ENCODE peak calls at places on chromosomes 2 and 18, in eight cellular contexts. T is aorta, O is cardiac muscle cell, W is Peyer's patch, C is HepG2, N is stomach, J is lower lobe of right lung, Z is neural progenitor cell. B is an unnamed sample. For H3K4me1 and H3K9me3, the result is how much of the 10 kb centered on the place peaks cover.

GRCh38 chr2:45823723-45824206 is 172.3 kb downstream of the PRKCE start:
- DNase-seq in T (peak), O (no peak), W (no peak), C (no peak), N (peak), J (peak), Z (peak), B (peak)

GRCh38 chr2:60608679-60609078 is 55.2 kb upstream of the BCL11A start:
- DNase-seq in T (no peak), O (peak), W (no peak), C (no peak), N (no peak), J (no peak), Z (no peak), B (no peak)

GRCh38 chr2:111900859-111901258 is 2.5 kb downstream of the MERTK start:
- DNase-seq in T (no peak), O (peak), W (no peak), C (peak), N (peak), J (no peak), Z (peak), B (no peak)

GRCh38 chr2:169363570-169364150 is 1.3 kb upstream of the LRP2 start:
- DNase-seq in T (peak), O (peak), W (no peak), C (no peak), N (no peak), J (peak), Z (peak), B (no peak)

GRCh38 chr2:134819334-134819733 is 19.1 kb upstream of the ACMSD start:
- DNase-seq in T (no peak), O (no peak), W (no peak), C (no peak), N (no peak), J (no peak), Z (no peak), B (no peak)

GRCh38 chr2:85741811-85742507 is 11.8 kb upstream of the ATOH8 start:
- DNase-seq in T (peak), O (peak), W (no peak), C (peak), N (peak), J (peak), Z (peak), B (peak)

GRCh38 chr2:11962707-11963358 is 216.4 kb downstream of the LPIN1 start:
- DNase-seq in T (no peak), O (no peak), W (no peak), C (no peak), N (no peak), J (no peak), Z (no peak), B (no peak)

GRCh38 chr2:101921319-101921960 is 70.3 kb upstream of the IL1R2 start:
- DNase-seq in T (no peak), O (no peak), W (no peak), C (no peak), N (no peak), J (no peak), Z (no peak), B (no peak)

GRCh38 chr2:131145040-131145439 is 39.9 kb downstream of the PLEKHB2 start:
- DNase-seq in T (no peak), O (no peak), W (no peak), C (no peak), N (no peak), J (no peak), Z (no peak), B (no peak)

GRCh38 chr2:27191107-27191829 is 20.6 kb upstream of the ATRAID start:
- DNase-seq in T (no peak), O (peak), W (peak), C (peak), N (peak), J (no peak), Z (peak), B (no peak)

GRCh38 chr2:133130548-133131246 is 437.6 kb downstream of the NCKAP5 start:
- DNase-seq in T (no peak), O (no peak), W (no peak), C (no peak), N (no peak), J (no peak), Z (no peak), B (no peak)
- H3K4me1 ChIP-seq in T (under half), O (under half), W (under half), C (under half), N (under half), J (under half), Z (under half), B (under half)

GRCh38 chr2:119419803-119420508 is 11.7 kb upstream of the TMEM37 start:
- DNase-seq in T (no peak), O (no peak), W (no peak), C (no peak), N (no peak), J (no peak), Z (no peak), B (no peak)
- H3K9me3 ChIP-seq in T (under half), O (under half), W (under half), C (under half), N (under half), J (under half), Z (under half), B (under half)

DNA sequence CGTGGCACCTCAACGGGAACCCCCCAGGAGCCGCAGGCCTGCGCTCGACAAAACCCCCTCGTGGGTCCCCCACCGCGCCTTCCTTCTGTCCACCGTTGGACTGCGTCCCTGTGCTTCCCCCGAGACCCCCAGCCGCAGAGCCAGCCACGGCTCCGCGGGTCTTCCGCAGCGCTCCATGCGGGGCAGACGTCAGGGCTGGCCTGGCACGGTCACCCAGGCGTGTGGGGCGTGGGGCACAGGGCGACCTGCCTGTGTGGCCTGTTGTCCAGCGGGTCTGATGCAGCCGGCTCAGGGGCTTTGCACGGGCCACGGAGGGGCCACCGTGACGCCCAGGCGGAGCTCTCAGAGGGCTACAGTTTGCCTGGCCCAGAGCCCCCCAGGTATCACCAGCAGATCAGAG is 11.0 kb downstream of the NFATC1 start:
- DNase-seq in T (peak), O (no peak), W (no peak), C (no peak), N (no peak), J (peak), Z (no peak), B (no peak)
- H3K27ac ChIP-seq in T (no peak), O (no peak), W (peak), C (no peak), N (peak), J (peak), Z (no peak), B (peak)

DNA sequence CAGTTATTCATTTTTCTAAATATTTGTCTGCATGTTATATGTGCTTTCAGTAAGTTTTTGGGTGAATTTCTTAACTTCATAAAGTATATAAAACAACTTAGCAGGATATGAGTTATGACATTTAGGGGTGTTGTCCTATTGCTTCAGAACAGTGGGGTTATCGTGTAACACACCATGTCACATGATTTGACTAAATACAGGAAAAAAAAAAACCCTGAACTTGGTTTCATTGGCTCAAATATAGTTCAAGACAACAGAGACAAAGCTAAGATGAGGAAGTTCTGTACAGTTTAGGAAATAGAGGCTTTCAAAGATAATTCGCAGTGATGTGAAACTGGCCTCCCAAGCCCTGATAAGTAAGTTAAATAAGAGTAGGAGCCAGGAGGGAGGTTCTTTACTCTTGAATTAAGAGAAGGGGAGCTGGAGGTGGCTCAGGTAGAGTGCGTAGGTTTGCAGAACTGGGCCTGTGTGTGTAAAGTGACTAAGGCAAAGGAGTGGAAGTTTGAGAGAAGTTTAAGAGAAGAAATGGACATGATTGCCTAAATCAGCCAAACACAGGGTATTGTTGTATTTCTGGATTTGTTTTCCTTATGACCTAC is 53.9 kb downstream of the LIMS1 start:
- DNase-seq in T (no peak), O (peak), W (no peak), C (no peak), N (peak), J (no peak), Z (no peak), B (no peak)
- H3K4me1 ChIP-seq in T (under half), O (under half), W (under half), C (under half), N (under half), J (half or more), Z (under half), B (under half)

GRCh38 chr18:5806860-5807259 is 88.5 kb downstream of the TMEM200C start:
- DNase-seq in T (no peak), O (no peak), W (no peak), C (no peak), N (no peak), J (no peak), Z (no peak), B (no peak)
- H3K9me3 ChIP-seq in T (under half), O (under half), W (under half), C (under half), N (under half), J (under half), Z (under half), B (under half)

GRCh38 chr2:55334728-55335127 is 65.7 kb upstream of the MTIF2 start:
- DNase-seq in T (no peak), O (no peak), W (no peak), C (no peak), N (no peak), J (no peak), Z (no peak), B (no peak)

GRCh38 chr2:55338268-55338667 is 69.2 kb upstream of the MTIF2 start:
- DNase-seq in T (no peak), O (peak), W (no peak), C (no peak), N (no peak), J (no peak), Z (no peak), B (no peak)
- H3K27ac ChIP-seq in T (no peak), O (no peak), W (no peak), C (no peak), N (no peak), J (no peak), Z (no peak), B (no peak)

GRCh38 chr2:109217362-109218086 is 88.5 kb downstream of the SH3RF3 start:
- DNase-seq in T (no peak), O (peak), W (no peak), C (no peak), N (no peak), J (no peak), Z (no peak), B (no peak)

GRCh38 chr2:109218087-109218791 is 89.2 kb downstream of the SH3RF3 start:
- DNase-seq in T (no peak), O (peak), W (no peak), C (peak), N (no peak), J (no peak), Z (no peak), B (no peak)

GRCh38 chr2:109216332-109216731 is 87.3 kb downstream of the SH3RF3 start:
- DNase-seq in T (no peak), O (no peak), W (no peak), C (no peak), N (no peak), J (no peak), Z (no peak), B (no peak)

GRCh38 chr2:109215866-109216265 is 86.9 kb downstream of the SH3RF3 start:
- DNase-seq in T (no peak), O (no peak), W (no peak), C (no peak), N (no peak), J (no peak), Z (no peak), B (no peak)

DNA sequence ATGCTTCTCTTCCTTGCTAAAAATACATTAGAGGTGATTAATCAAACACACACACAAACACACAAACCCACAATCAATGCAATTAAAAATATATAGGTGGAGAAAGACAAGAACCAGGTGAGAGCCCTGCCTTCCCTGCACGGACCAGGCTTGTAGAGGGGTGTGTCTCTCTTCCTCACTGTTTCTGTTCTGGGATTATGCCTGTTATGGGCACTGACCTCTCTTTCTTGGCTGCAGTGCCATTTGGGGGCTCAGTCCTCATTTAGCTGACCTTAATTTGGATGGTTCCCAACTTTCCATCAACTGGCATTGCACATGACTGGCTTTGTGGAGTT is 89.8 kb downstream of the SH3RF3 start:
- DNase-seq in T (no peak), O (no peak), W (no peak), C (no peak), N (no peak), J (no peak), Z (no peak), B (no peak)
- H3K4me1 ChIP-seq in T (under half), O (under half), W (under half), C (under half), N (under half), J (under half), Z (under half), B (under half)

GRCh38 chr2:13682878-13683277 is 949.6 kb upstream of the LRATD1 start:
- DNase-seq in T (no peak), O (no peak), W (no peak), C (no peak), N (peak), J (no peak), Z (no peak), B (no peak)

GRCh38 chr2:13681936-13682335 is 950.6 kb upstream of the LRATD1 start:
- DNase-seq in T (no peak), O (no peak), W (no peak), C (no peak), N (no peak), J (no peak), Z (no peak), B (no peak)

GRCh38 chr2:13686262-13686661 is 946.3 kb upstream of the LRATD1 start:
- DNase-seq in T (no peak), O (no peak), W (no peak), C (no peak), N (no peak), J (no peak), Z (no peak), B (no peak)
- H3K9me3 ChIP-seq in T (under half), O (under half), W (under half), C (half or more), N (under half), J (under half), Z (under half), B (under half)

B was measured in tibial artery.